ENCODE peak calls at places on chromosomes 13 and 19, in ten cellular contexts. U, Z, B, V, H, A, J, N, K and R are unnamed samples.

GRCh38 chr13:53018690-53019647 is 9.6 kb upstream of the OLFM4 start:
- ATAC-seq in U (no peak), A (no peak), B (no peak), N (no peak), V (no peak), J (no peak), H (no peak), Z (no peak), K (no peak), R (no peak)

GRCh38 chr13:95644611-95645052 is at the start of gene DZIP1:
- ATAC-seq in U (no peak), B (peak; percentile 81), K (peak; percentile 90), N (peak; percentile 77), Z (peak; percentile 87), A (peak; percentile 82), H (peak; percentile 86), V (peak; percentile 79), J (peak; percentile 99), R (peak; percentile 92)

GRCh38 chr13:30121666-30122065 is 185.7 kb downstream of the KATNAL1 start:
- ATAC-seq in U (peak; percentile 58), K (no peak), Z (no peak), B (no peak), A (no peak), V (no peak), H (no peak), J (no peak), N (no peak), R (no peak)

GRCh38 chr19:35320285-35320706 is 8.7 kb upstream of the CD22 start:
- ATAC-seq in N (no peak), V (no peak), B (peak; percentile 19), H (no peak), U (peak; percentile 47), A (no peak), J (no peak), K (no peak), Z (no peak), R (no peak)

GRCh38 chr19:52020506-52020905 is 7.7 kb downstream of the ZNF614 start:
- ATAC-seq in K (no peak), N (peak; percentile 88), U (no peak), J (no peak), B (no peak), Z (no peak), H (no peak), A (no peak), V (no peak), R (no peak)

GRCh38 chr13:33146843-33147611 is 130.8 kb downstream of the KL start:
- ATAC-seq in V (no peak), N (no peak), U (peak; percentile 76), H (no peak), K (no peak), J (no peak), B (no peak), A (no peak), Z (no peak), R (no peak)

GRCh38 chr13:91184244-91184926 is 163.1 kb upstream of the MIR17HG start:
- ATAC-seq in Z (no peak), U (no peak), V (no peak), K (no peak), H (no peak), N (no peak), J (no peak), B (no peak), A (peak; percentile 58), R (no peak)

GRCh38 chr19:307793-308420 is 16.7 kb upstream of the PLPP2 start:
- ATAC-seq in J (peak; percentile 11), N (no peak), H (no peak), K (no peak), B (peak; percentile 22), A (no peak), Z (peak; percentile 7), U (no peak), V (no peak), R (no peak)

GRCh38 chr13:44620057-44620456 is 43.9 kb upstream of the TSC22D1 start:
- ATAC-seq in Z (no peak), B (no peak), K (no peak), V (no peak), H (no peak), J (no peak), U (no peak), A (peak; percentile 59), N (no peak), R (no peak)

GRCh38 chr19:44512326-44513298 is 12.3 kb upstream of the ZNF180 start:
- ATAC-seq in V (peak; percentile 85), B (no peak), A (peak; percentile 45), J (peak; percentile 80), Z (no peak), H (peak; percentile 87), N (peak; percentile 81), U (no peak), K (peak; percentile 83), R (no peak)
- TF ChIP-seq CTCF in V (peak; percentile 69), B (peak; percentile 31), A (peak; percentile 25), J (peak; percentile 69), Z (no peak), H (peak; percentile 82), N (peak; percentile 71), U (no peak), K (peak; percentile 65), R (no peak)

GRCh38 chr19:5154129-5154798 is 185.4 kb downstream of the KDM4B start:
- ATAC-seq in Z (peak; percentile 42), B (no peak), V (peak; percentile 53), H (peak; percentile 87), N (peak; percentile 66), U (peak; percentile 74), K (peak; percentile 84), A (peak; percentile 36), J (peak; percentile 79), R (no peak)
- TF ChIP-seq CTCF in Z (peak; percentile 36), B (peak; percentile 37), V (peak; percentile 35), H (peak; percentile 63), N (peak; percentile 67), U (no peak), K (peak; percentile 82), A (peak; percentile 36), J (peak; percentile 79), R (peak; percentile 42)

GRCh38 chr19:18769989-18770528 is 21.0 kb downstream of the COMP start:
- ATAC-seq in N (no peak), U (no peak), B (no peak), J (no peak), V (no peak), A (no peak), K (no peak), H (peak; percentile 35), Z (no peak), R (no peak)

GRCh38 chr19:18773682-18774081 is 17.4 kb downstream of the COMP start:
- ATAC-seq in U (no peak), N (no peak), K (no peak), H (no peak), B (no peak), V (no peak), J (no peak), A (no peak), Z (no peak), R (no peak)

GRCh38 chr19:18772620-18773587 is 18.2 kb downstream of the COMP start:
- ATAC-seq in N (peak; percentile 44), B (no peak), A (no peak), H (no peak), U (no peak), J (peak; percentile 5), V (peak; percentile 53), Z (no peak), K (no peak), R (no peak)

GRCh38 chr19:18770663-18771327 is 20.3 kb downstream of the COMP start:
- ATAC-seq in V (no peak), K (no peak), N (no peak), Z (no peak), U (no peak), J (no peak), B (no peak), A (no peak), H (no peak), R (no peak)

DNA sequence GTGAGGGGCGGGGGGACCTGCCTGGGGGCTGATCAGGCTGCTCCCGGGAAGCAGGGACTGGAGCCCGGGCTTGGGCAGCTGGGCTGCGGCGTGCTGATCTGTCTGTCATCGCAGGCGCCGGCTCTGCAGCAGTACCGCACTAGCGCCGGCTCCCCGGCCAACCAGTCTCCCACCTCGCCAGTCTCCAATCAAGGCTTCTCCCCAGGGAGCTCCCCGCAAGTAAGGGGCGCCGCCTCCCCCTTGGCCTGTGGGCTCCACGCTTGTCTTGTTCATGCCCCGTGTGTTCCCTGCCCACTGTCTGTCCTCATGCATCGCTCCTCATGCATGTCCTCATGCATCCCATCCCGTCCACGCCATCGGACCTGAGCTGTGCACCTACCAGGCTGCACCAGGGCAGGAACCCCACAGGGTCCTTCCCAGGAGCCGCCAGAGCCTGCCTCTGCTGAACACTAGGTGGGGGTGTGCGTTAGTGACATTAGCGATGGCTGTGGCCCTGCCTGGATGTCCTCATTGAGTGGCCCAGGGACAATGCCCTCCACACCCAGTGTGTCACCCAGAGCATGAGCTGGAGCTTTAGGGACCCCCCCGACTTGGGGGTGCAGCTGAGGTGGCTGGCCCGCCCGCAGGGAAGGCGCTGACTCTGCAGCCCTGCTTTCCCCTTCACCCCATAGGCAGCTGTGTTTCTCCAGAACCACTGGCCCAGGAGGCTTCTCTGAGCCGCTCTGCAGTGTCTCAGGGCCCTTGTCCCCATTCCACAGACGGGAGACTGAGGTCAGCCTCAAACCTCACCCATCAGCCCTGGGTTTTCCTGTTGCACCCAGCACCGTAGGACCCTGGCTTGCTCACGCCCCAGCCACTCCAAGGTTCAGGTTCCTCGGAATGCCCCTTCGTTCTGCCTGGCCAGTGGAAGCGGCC is 19.5 kb downstream of the COMP start:
- ATAC-seq in U (no peak), K (peak; percentile 74), V (no peak), A (no peak), J (peak; percentile 56), B (no peak), Z (no peak), N (peak; percentile 30), H (peak; percentile 43), R (no peak)
- TF ChIP-seq CTCF in U (no peak), K (peak; percentile 89), V (peak; percentile 25), A (no peak), J (peak; percentile 66), B (no peak), Z (no peak), N (peak; percentile 43), H (no peak), R (no peak)

GRCh38 chr19:2221918-2222317 is 14.2 kb downstream of the PLEKHJ1 start:
- ATAC-seq in H (no peak), Z (no peak), B (no peak), V (no peak), A (no peak), K (peak; percentile 10), U (no peak), J (peak; percentile 3), N (no peak), R (peak; percentile 26)
- TF ChIP-seq CTCF in H (no peak), Z (peak; percentile 17), B (peak; percentile 9), V (no peak), A (no peak), K (peak; percentile 52), U (no peak), J (no peak), N (peak; percentile 22), R (no peak)